ENCODE peak calls at places on chromosomes 3 and 15, in four cellular contexts. R, A, V and L are unnamed samples.

GRCh38 chr15:51022206-51022605 is 72.5 kb downstream of the TNFAIP8L3 start:
- DNase-seq in R (no peak), A (no peak), V (peak), L (no peak)

GRCh38 chr3:133842158-133842557 is 36.5 kb downstream of the SRPRB start:
- DNase-seq in R (no peak), A (no peak), V (no peak), L (no peak)

GRCh38 chr3:195596648-195597628 is 13.2 kb upstream of the APOD start:
- DNase-seq in R (no peak), A (no peak), V (no peak), L (no peak)

GRCh38 chr3:168044049-168044448 is 51.7 kb downstream of the GOLIM4 start:
- DNase-seq in R (no peak), A (no peak), V (no peak), L (no peak)

GRCh38 chr3:49806838-49807237 is 3.8 kb downstream of the INKA1 start:
- DNase-seq in R (no peak), A (no peak), V (no peak), L (no peak)

GRCh38 chr3:113697192-113698090 is 999 bp upstream of the USF3 start:
- DNase-seq in R (peak), A (no peak), V (peak), L (peak)

GRCh38 chr3:58008140-58009025 is at the start of gene FLNB:
- DNase-seq in R (peak), A (peak), V (peak), L (peak)

GRCh38 chr3:126540946-126541627 is 17.1 kb downstream of the CHST13 start:
- DNase-seq in R (no peak), A (peak), V (no peak), L (no peak)

GRCh38 chr15:72554471-72555425 is 80.6 kb downstream of the ARIH1 start:
- DNase-seq in R (no peak), A (no peak), V (peak), L (no peak)

GRCh38 chr3:101850327-101851048 is 1.2 kb downstream of the NFKBIZ start:
- DNase-seq in R (peak), A (no peak), V (peak), L (no peak)

GRCh38 chr3:132730891-132731580 is 8.8 kb upstream of the NPHP3 start:
- DNase-seq in R (peak), A (no peak), V (peak), L (peak)

DNA sequence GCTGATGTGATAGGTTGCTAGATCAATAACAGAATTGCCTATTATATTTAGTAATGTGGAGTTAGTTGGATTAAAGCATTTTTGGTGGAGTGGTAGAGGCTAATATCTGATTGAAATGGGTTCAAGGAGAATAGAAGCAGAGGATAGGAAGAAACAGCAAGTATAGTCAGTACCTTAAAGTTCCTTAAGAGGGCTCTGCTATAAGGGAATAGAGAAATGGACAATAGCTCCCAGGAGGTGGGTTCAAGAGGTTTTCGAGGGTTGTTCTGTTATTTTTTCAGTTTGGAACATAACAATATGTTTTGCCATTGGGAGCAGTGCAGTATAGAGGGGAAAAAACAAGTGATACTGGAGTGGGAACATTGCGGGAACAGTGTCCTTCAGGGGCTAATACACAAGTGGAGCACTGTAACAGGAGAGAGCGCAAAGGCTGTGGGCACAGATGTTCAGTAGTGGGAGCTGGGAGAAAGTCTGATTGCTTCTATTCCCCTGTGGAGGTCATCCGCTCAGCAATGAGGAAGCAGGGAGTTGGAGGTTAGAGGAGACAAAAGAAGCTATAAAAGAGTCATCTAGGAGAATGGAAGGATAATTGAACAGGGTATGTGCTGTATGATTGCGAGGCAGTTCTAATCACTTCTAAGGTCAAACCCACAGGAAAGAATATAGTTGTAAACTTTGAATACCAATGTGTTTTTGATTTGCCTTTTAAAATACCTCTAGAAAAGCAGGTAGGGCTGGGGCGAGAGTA is 3.3 kb downstream of the MRPS11 start:
- DNase-seq in R (peak), A (no peak), V (no peak), L (no peak)
- TF ChIP-seq CTCF in R (peak), A (no peak), V (no peak), L (no peak)

GRCh38 chr3:11144996-11145395 is 9.3 kb upstream of the HRH1 start:
- DNase-seq in R (no peak), A (no peak), V (no peak), L (no peak)
- H3K27ac ChIP-seq in R (no peak), A (no peak), V (peak), L (peak)

GRCh38 chr15:64092864-64093626 is 593 bp downstream of the CIAO2A start:
- DNase-seq in R (peak), A (peak), V (peak), L (peak)

GRCh38 chr15:64090527-64090926 is 3.1 kb downstream of the CIAO2A start:
- DNase-seq in R (peak), A (no peak), V (no peak), L (no peak)

GRCh38 chr15:64093627-64094417 is at the start of gene CIAO2A:
- DNase-seq in R (peak), A (peak), V (peak), L (peak)

GRCh38 chr15:64089553-64090280 is 3.9 kb downstream of the CIAO2A start:
- DNase-seq in R (no peak), A (no peak), V (no peak), L (no peak)

DNA sequence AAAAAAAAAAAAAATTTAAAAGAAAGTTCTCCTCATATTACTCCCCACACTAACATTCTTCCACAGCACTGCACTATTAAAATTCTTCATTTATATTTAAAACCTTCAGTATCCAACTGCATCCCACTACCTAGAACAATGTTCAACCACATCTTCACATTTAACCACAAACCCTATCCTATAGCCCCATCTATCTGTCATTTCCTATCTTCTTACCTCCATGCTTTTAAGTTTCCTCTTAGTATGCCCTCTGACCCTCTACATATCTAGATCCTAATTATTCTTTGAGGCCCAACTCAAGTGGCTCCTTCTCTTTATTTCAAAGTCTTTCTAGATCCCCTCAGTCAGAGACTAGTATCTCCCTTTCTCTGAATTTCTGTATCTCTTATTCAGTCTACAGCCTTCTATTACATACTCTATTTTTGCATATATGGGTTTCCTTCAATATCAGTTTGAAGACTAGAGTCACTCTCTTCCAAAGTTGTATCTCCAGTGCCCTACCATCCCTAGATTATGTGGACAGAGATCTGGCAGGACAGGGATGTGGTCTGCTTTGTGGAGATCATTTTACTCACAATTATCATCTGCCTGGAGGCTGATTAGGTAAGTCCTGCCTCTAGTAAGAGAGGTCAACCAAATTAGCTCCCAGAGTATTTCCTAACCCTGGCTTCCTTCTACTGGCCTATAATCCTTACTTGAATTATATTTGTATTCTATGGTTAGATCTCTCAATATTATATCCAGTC is 1.4 kb downstream of the CIAO2A start:
- DNase-seq in R (peak), A (no peak), V (no peak), L (no peak)
- TF ChIP-seq CTCF in R (peak), A (no peak), V (peak), L (no peak)

DNA sequence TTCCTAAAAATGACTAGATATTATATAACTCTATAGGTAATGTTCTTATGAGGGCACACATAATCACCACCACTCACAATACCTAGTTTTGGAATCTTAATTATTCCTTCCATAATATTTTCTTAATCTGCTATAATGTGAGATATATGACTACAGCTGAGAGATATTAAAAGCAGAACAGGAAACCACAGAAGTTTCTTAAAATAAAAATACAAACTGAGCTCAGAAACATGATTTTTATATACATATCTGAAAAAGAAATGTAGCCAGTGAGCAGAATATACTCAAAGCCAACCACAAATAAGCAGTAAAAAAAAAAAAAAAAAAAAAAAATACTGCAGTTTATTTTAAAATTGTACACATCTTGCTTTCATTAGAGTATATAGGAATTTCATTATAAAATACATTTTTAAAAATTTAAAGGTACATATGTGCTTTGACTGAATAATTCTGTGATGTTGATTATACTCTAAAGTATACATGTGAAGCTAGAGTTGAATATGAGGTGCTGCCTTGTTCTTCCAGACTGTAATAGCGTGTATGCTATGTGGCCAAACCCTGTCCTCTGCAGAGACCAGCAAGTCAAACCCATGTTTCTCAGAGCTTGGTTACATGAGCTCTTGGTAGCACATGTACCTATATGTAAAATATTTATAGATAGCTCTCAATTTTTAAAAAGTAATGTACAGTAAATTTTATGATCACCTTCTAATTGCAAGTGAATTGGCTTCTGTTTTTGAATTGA is 175.0 kb downstream of the UBE2E2 start:
- DNase-seq in R (peak), A (no peak), V (no peak), L (no peak)
- H3K27ac ChIP-seq in R (peak), A (no peak), V (no peak), L (no peak)

GRCh38 chr3:87805670-87806069 is 253.1 kb downstream of the CGGBP1 start:
- DNase-seq in R (no peak), A (no peak), V (no peak), L (no peak)

GRCh38 chr3:87796137-87796899 is 262.5 kb downstream of the CGGBP1 start:
- DNase-seq in R (no peak), A (no peak), V (no peak), L (no peak)

GRCh38 chr3:87797872-87798566 is 260.8 kb downstream of the CGGBP1 start:
- DNase-seq in R (no peak), A (no peak), V (no peak), L (no peak)

GRCh38 chr3:87798567-87798947 is 260.2 kb downstream of the CGGBP1 start:
- DNase-seq in R (no peak), A (no peak), V (no peak), L (no peak)

DNA sequence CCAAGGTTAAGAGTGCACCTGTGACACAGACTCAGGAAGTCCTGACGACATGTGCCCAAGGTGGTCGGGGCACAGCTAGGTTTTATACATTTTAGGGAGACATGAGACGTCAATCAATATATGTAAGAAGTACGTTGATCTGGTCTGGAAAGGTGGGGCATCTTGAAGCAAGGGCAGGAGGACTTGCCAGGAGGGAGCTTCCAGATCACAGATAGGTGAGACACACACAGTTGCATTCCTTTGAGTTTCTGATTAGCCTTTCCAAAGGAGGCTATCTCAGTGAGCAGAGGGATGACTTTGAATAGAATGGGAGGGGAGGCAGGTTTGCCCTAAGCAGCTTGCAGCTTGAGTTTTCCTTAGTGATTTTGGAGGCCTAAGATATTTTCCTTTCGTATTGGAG is 257.4 kb downstream of the CGGBP1 start:
- DNase-seq in R (no peak), A (no peak), V (no peak), L (no peak)
- TF ChIP-seq CTCF in R (no peak), A (no peak), V (no peak), L (no peak)

GRCh38 chr3:186713499-186713898 is 3.7 kb upstream of the KNG1 start:
- DNase-seq in R (no peak), A (no peak), V (no peak), L (no peak)

GRCh38 chr3:186719945-186720739 is 3.0 kb downstream of the KNG1 start:
- DNase-seq in R (no peak), A (no peak), V (no peak), L (no peak)

GRCh38 chr3:186722457-186722856 is 5.3 kb downstream of the KNG1 start:
- DNase-seq in R (no peak), A (no peak), V (no peak), L (no peak)

GRCh38 chr3:186717039-186717457 is at the start of gene KNG1:
- DNase-seq in R (no peak), A (no peak), V (no peak), L (no peak)
- H3K27ac ChIP-seq in R (no peak), A (no peak), V (no peak), L (no peak)